ENCODE peak calls at places on chromosomes 11 and 22, in nine cellular contexts. Q, N, R, K, E, F, H, C and O are unnamed samples.

GRCh38 chr11:67253872-67254624 is 12.2 kb upstream of the GRK2 start:
- DNase-seq in C (no peak), R (no peak), K (no peak), E (no peak), N (no peak), Q (no peak), F (no peak), H (no peak), O (no peak)

GRCh38 chr11:70530629-70531185 is 132.4 kb downstream of the CTTN start:
- DNase-seq in H (no peak), R (no peak), Q (no peak), F (no peak), N (no peak), C (no peak), E (no peak), K (no peak), O (no peak)

GRCh38 chr11:103794262-103794661 is 242.2 kb upstream of the DDI1 start:
- DNase-seq in Q (no peak), N (no peak), R (peak), K (no peak), F (no peak), E (no peak), C (no peak), H (no peak), O (no peak)

GRCh38 chr22:18042685-18043084 is 18.3 kb upstream of the MICAL3 start:
- DNase-seq in R (peak), H (no peak), K (no peak), E (no peak), N (no peak), F (no peak), C (no peak), Q (no peak), O (no peak)

GRCh38 chr22:46538816-46539163 is 1.4 kb upstream of the CELSR1 start:
- DNase-seq in N (no peak), H (no peak), K (no peak), R (no peak), F (peak), Q (no peak), C (no peak), E (no peak), O (no peak)

GRCh38 chr11:128825050-128825806 is 41.9 kb downstream of the KCNJ1 start:
- DNase-seq in K (no peak), C (no peak), H (no peak), E (peak), Q (no peak), F (no peak), R (no peak), N (no peak), O (no peak)

GRCh38 chr22:44337658-44338004 is 24.9 kb upstream of the SHISAL1 start:
- DNase-seq in K (no peak), R (peak), C (no peak), N (no peak), E (peak), F (peak), Q (no peak), H (no peak), O (peak)

GRCh38 chr11:617248-617911 is 1.6 kb upstream of the IRF7 start:
- DNase-seq in F (no peak), N (no peak), R (no peak), C (no peak), K (no peak), E (no peak), Q (no peak), H (no peak), O (no peak)

GRCh38 chr11:117983163-117983475 is 3.1 kb upstream of the IL10RA start:
- DNase-seq in K (no peak), N (no peak), H (no peak), R (no peak), F (no peak), C (no peak), Q (no peak), E (no peak), O (no peak)

GRCh38 chr11:12808519-12808918 is 134.3 kb downstream of the TEAD1 start:
- DNase-seq in Q (no peak), N (no peak), R (peak), H (no peak), F (peak), E (no peak), C (no peak), K (no peak), O (no peak)

GRCh38 chr11:69398529-69399492 is 82.7 kb upstream of the LINC01488 start:
- DNase-seq in F (peak), K (no peak), H (no peak), R (peak), E (peak), Q (no peak), C (no peak), N (no peak), O (no peak)

GRCh38 chr11:118531597-118532084 is 649 bp downstream of the TMEM25 start:
- DNase-seq in H (no peak), K (peak), N (no peak), R (no peak), Q (no peak), C (no peak), E (peak), F (no peak), O (no peak)

GRCh38 chr11:88431675-88432341 is 94.3 kb upstream of the CTSC start:
- DNase-seq in F (no peak), C (no peak), R (no peak), N (no peak), H (no peak), K (no peak), Q (no peak), E (no peak), O (no peak)

GRCh38 chr11:77283101-77283500 is 18.4 kb downstream of the GDPD4 start:
- DNase-seq in E (no peak), K (no peak), F (no peak), R (no peak), C (no peak), H (no peak), Q (no peak), N (no peak), O (no peak)

GRCh38 chr11:125132586-125132985 is 21.2 kb upstream of the TMEM218 start:
- DNase-seq in H (no peak), E (no peak), R (peak), N (no peak), F (peak), K (no peak), Q (no peak), C (no peak), O (no peak)

GRCh38 chr22:31090217-31091085 is 9.3 kb downstream of the SMTN start:
- DNase-seq in K (no peak), F (no peak), Q (no peak), N (no peak), E (no peak), R (no peak), H (no peak), C (no peak), O (no peak)

GRCh38 chr11:75313457-75314272 is 37.8 kb downstream of the ARRB1 start:
- DNase-seq in K (no peak), N (no peak), C (no peak), F (peak), R (peak), E (no peak), H (peak), Q (peak), O (no peak)

GRCh38 chr11:65132988-65133700 is 1.2 kb downstream of the SYVN1 start:
- DNase-seq in N (no peak), Q (no peak), C (peak), E (peak), K (peak), F (no peak), R (no peak), H (no peak), O (no peak)

GRCh38 chr11:128616158-128616557 is 28.8 kb upstream of the ETS1 start:
- DNase-seq in N (no peak), R (no peak), Q (no peak), C (peak), E (no peak), F (no peak), K (no peak), H (no peak), O (no peak)

GRCh38 chr22:46073683-46074504 is 76.4 kb upstream of the PPARA start:
- DNase-seq in H (no peak), E (no peak), F (peak), Q (peak), K (no peak), N (no peak), C (no peak), R (no peak), O (peak)

GRCh38 chr22:19568337-19569311 is 44.4 kb upstream of the CLDN5 start:
- DNase-seq in R (peak), C (no peak), N (peak), K (no peak), E (no peak), F (peak), Q (no peak), H (no peak), O (no peak)

GRCh38 chr11:118923721-118924587 is 1.8 kb downstream of the BCL9L start:
- DNase-seq in H (peak), F (no peak), K (no peak), E (no peak), N (no peak), Q (no peak), R (no peak), C (no peak), O (no peak)

GRCh38 chr11:58058276-58059010 is 27.7 kb downstream of the OR6Q1 start:
- DNase-seq in C (no peak), R (no peak), H (no peak), N (no peak), K (no peak), E (no peak), F (no peak), Q (no peak), O (peak)

GRCh38 chr22:42932857-42933782 is 76.0 kb upstream of the ARFGAP3 start:
- DNase-seq in Q (peak), R (no peak), K (peak), N (no peak), H (no peak), C (no peak), F (peak), E (no peak), O (no peak)

GRCh38 chr11:121553806-121554205 is 101.0 kb upstream of the SORL1-AS1 start:
- DNase-seq in N (peak), Q (no peak), C (no peak), E (no peak), K (no peak), F (peak), H (no peak), R (no peak), O (no peak)

GRCh38 chr11:76763573-76764348 is 19.4 kb upstream of the TSKU start:
- DNase-seq in F (peak), K (no peak), H (no peak), N (peak), R (peak), E (no peak), Q (peak), C (no peak), O (no peak)

GRCh38 chr22:31933816-31934482 is 10.4 kb upstream of the YWHAH start:
- DNase-seq in R (no peak), K (no peak), E (no peak), H (no peak), N (no peak), C (no peak), Q (no peak), F (no peak), O (no peak)

GRCh38 chr22:17444204-17444504 is 74.9 kb downstream of the CECR2 start:
- DNase-seq in C (no peak), F (no peak), R (no peak), H (no peak), K (no peak), E (no peak), Q (no peak), N (no peak), O (no peak)

GRCh38 chr11:109490953-109491733 is 69.2 kb downstream of the C11orf87 start:
- DNase-seq in N (no peak), F (peak), E (peak), H (no peak), C (no peak), Q (no peak), K (no peak), R (no peak), O (no peak)

GRCh38 chr11:8917157-8917820 is 6.3 kb downstream of the AKIP1 start:
- DNase-seq in F (peak), N (peak), H (no peak), K (no peak), C (no peak), E (peak), R (peak), Q (peak), O (peak)

GRCh38 chr11:78606667-78607066 is 32.0 kb upstream of the NARS2 start:
- DNase-seq in N (no peak), H (no peak), Q (no peak), R (no peak), F (no peak), C (no peak), K (no peak), E (no peak), O (no peak)

GRCh38 chr11:58301576-58301975 is 33.5 kb upstream of the OR10W1 start:
- DNase-seq in C (no peak), E (no peak), N (no peak), Q (no peak), R (peak), K (no peak), H (no peak), F (peak), O (no peak)

DNA sequence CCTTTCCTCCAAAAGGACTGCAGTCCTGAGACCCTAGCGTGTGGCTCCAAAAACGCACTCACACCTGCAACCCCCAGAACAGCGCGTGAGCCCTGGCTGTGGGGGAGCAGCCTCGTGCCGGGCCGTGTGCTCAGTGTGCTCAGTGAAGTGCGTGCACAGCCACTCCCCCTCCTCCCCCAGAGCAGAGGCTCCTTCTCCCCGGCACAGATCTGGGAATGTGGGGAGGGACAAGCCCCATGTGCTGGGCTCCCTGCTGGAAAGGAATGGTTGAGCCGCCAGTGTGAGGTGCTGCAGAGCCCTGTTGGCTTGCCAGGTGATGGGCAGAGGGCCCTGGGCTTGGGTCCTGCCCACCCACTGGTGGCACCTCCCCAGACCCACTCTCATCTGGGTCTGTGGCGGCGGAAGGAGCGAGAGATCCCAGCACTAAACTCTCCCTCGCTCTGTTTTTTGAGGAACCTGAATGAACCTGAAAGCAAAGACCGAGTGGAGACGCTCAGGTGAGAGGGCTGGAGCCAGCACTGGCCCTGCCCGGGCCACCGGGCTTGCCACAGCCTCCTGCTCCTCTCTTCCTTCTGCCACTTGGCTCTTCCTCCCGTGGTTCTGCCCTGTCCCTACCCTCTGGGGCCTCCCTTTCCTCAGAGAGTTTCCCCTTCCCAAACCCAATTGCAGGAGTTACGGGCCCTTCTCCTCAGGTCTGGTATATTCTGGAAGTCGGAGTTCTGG is 9.0 kb downstream of the RCOR2 start:
- DNase-seq in Q (no peak), E (peak), H (no peak), C (no peak), R (no peak), K (no peak), F (no peak), N (no peak), O (no peak)
- TF ChIP-seq CTCF in Q (no peak), E (peak), H (no peak), C (no peak), R (no peak), K (no peak), F (no peak), N (no peak), O (no peak)

DNA sequence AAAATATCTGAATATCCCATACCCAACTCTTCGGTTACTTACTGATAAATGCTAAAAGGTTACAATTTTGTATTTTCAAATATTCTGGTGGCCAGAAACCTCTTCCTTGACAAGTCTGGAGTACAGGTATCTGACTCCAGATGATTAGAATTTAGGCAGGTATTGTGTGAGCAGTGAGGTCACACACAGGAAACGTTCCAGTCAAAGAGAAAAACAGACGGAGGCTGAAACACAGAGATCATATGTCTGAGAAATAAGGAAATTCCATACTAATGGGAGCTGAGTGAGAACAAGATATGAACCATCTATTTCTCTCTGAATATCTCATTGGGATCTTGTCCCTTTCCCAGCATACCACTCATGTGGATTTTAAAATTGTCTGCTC is 89.4 kb upstream of the IGLL5 start:
- DNase-seq in K (no peak), R (no peak), C (no peak), H (no peak), F (no peak), Q (no peak), N (no peak), E (no peak), O (no peak)
- TF ChIP-seq CTCF in K (no peak), R (no peak), C (no peak), H (no peak), F (no peak), Q (no peak), N (no peak), E (no peak), O (no peak)

DNA sequence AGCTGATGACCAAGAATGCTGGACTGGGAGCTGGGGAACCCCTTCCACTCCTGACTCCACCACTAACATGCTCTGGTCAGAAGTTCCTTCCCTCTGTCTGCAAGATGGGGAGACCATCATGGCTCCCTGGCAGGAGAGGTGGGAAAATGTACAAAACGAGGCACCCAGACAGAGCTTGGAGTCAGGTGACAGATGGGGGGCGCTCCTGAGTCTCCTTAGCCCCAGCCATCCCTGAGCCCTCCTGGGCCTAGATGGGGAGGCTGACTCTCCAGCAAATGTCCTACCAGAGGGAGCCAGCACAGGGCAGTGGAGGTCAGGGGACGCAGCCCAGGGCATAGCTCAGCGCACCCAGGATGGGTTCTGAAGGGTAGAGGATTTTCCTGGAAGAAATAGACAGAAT is 20.0 kb downstream of the KCNJ4 start:
- DNase-seq in H (no peak), C (no peak), R (no peak), F (no peak), N (no peak), E (peak), K (no peak), Q (no peak), O (no peak)
- TF ChIP-seq CTCF in H (no peak), C (no peak), R (no peak), F (no peak), N (peak), E (peak), K (no peak), Q (no peak), O (no peak)

DNA sequence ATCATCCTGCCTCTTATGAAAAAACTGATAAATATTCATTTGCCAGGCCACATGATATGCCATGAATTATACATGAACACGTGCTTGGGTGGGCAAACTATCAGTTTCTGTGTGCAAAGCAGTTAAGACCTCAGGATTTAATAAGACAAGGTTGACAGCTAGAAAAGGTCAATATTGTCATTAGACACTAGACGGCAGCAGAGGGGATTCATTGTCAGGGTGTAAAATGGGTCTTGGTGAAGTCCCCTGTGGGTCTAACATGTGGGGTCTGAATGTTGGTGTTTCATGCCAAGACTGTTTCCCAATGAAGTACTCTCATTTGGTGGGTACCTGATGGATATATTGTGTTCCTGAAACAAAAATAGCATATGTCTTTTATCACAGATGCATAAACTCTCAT is 111.9 kb downstream of the MYO18B start:
- DNase-seq in E (peak), Q (no peak), N (no peak), K (no peak), C (no peak), F (no peak), R (no peak), H (no peak), O (no peak)
- TF ChIP-seq CTCF in E (peak), Q (no peak), N (peak), K (peak), C (no peak), F (no peak), R (no peak), H (no peak), O (no peak)

DNA sequence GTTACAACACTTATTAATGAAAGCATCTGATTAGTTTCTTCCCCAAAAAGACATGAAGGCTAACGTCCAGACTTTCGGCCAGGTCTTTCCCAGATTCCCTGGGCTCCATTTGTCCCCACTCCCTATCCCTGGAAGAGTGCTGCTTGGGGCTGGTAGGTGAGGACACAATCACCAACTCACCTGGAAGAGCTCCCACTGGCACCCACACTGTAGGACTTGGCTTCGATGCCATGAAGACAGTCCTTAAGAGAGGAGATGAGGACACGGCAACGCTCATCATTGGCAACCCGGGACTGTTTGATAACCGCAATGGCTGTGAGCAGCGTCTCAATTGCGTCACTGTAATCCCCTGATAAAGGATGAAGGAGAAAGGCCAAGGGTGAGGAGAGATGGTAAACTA is 18.2 kb downstream of the CPSF7 start:
- DNase-seq in R (no peak), H (no peak), N (no peak), F (no peak), E (no peak), C (no peak), Q (no peak), K (no peak), O (no peak)
- TF ChIP-seq CTCF in R (no peak), H (no peak), N (no peak), F (no peak), E (no peak), C (no peak), Q (no peak), K (no peak), O (no peak)

DNA sequence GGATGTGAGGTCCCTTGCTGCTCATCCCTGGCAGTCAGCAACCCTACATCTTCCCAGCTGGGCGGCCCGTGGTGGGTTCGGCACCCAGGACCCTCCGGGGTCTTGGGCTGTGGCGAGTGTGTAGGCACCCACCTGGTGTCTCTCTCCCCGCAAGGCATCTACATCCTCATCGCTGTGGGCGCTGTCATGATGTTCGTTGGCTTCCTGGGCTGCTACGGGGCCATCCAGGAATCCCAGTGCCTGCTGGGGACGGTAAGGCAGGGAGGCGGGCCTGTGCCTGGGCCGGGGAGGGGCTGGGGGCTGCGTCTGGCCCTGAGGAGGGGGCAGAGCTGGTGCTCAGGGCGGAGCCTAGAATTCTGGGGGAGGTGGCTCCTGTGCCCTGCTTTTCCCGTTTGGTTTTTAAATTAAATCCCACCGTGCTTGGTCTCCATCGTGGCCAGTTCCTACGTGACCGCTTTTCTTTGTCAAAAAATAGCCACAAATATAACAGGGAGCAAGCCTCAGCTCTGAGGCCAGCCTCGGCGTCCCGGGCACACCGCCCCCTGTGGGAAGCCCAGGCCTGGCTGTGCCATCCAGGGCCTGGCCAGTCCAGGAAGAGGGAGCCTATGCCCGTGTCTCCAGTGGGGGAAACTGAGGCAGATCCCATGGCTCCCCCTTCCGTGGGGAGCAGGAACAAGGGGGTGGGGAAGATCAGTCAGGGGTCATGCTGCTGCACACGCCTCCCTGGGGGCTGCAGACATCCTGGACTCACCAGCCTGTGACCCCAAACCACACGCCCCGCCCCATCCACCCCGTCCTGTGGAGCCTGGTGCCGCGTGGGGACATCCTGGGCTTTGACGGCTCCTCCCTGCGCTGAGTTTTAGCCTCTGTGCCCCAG is 6.4 kb upstream of the TSSC4 start:
- DNase-seq in K (no peak), N (no peak), F (no peak), Q (no peak), R (no peak), H (no peak), C (no peak), E (no peak), O (no peak)
- TF ChIP-seq CTCF in K (no peak), N (no peak), F (no peak), Q (no peak), R (no peak), H (no peak), C (no peak), E (peak), O (no peak)